ENCODE peak calls at places on chromosomes 3 and 15, in five cellular contexts. Q is uterus, R is cardiac muscle cell, A is heart left ventricle, E is Peyer's patch. O is an unnamed sample.
A peak's percentile ranks its signal among the peaks of the same experiment; 100 is the strongest.

GRCh38 chr15:36769110-36769509 is 189.7 kb downstream of the CDIN1 start:
- DNase-seq in Q (no peak), R (peak; percentile 40), A (no peak), E (no peak), O (no peak)

GRCh38 chr15:34185666-34186065 is 24.2 kb downstream of the KATNBL1 start:
- DNase-seq in Q (no peak), R (peak; percentile 40), A (no peak), E (no peak), O (no peak)

GRCh38 chr3:23242106-23242505 is 39.0 kb downstream of the UBE2E2 start:
- DNase-seq in Q (no peak), R (no peak), A (no peak), E (no peak), O (no peak)

GRCh38 chr15:51089699-51090098 is 5.0 kb downstream of the TNFAIP8L3 start:
- DNase-seq in Q (no peak), R (peak; percentile 38), A (no peak), E (no peak), O (no peak)

GRCh38 chr3:126111126-126111551 is 27.2 kb upstream of the SLC41A3 start:
- DNase-seq in Q (peak; percentile 4), R (no peak), A (no peak), E (no peak), O (no peak)

GRCh38 chr3:98732239-98733054 is 30.7 kb upstream of the ST3GAL6 start:
- DNase-seq in Q (peak; percentile 37), R (peak; percentile 49), A (peak; percentile 69), E (no peak), O (no peak)

GRCh38 chr3:113150253-113150652 is 61.1 kb upstream of the BOC start:
- DNase-seq in Q (no peak), R (no peak), A (no peak), E (no peak), O (no peak)

GRCh38 chr15:70099167-70099965 is 1.6 kb upstream of the TLE3 start:
- DNase-seq in Q (peak; percentile 100), R (peak; percentile 100), A (peak; percentile 100), E (peak; percentile 100), O (peak; percentile 98)

GRCh38 chr3:39292961-39293360 is 13.1 kb upstream of the CX3CR1 start:
- DNase-seq in Q (no peak), R (no peak), A (no peak), E (no peak), O (no peak)

GRCh38 chr3:151673974-151674373 is 59.8 kb upstream of the AADACL2 start:
- DNase-seq in Q (no peak), R (peak; percentile 14), A (no peak), E (no peak), O (no peak)

GRCh38 chr3:197593046-197593380 is 37.2 kb upstream of the BDH1 start:
- DNase-seq in Q (no peak), R (no peak), A (no peak), E (no peak), O (no peak)

DNA sequence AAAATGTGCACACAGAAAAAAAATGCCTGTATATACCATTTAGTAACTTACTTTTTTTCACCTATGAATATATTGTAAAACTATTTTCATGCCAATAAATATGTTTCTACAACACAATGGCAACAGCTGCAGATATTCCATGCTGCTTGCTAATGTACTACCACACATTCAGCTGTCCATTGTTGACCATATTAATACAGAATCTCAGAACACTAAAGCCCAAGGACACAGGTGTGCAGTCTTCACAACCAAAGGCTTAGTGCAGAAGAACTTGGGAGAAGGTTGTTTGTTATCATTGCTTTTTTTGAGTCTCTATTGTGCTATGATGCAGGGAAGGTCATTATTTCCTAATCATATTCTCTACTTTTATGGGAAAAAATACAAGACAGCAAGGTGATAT is 79.6 kb downstream of the DIPK2A start:
- DNase-seq in Q (no peak), R (no peak), A (no peak), E (no peak), O (no peak)
- H3K27me3 ChIP-seq in Q (no peaks in the 10 kb centered on the region), R (no peaks in the 10 kb centered on the region), A (no peaks in the 10 kb centered on the region), E (no peaks in the 10 kb centered on the region), O (no peaks in the 10 kb centered on the region)

GRCh38 chr3:31873254-31873653 is 107.8 kb downstream of the OSBPL10 start:
- DNase-seq in Q (no peak), R (no peak), A (no peak), E (no peak), O (no peak)

GRCh38 chr3:31878231-31878838 is 102.7 kb downstream of the OSBPL10 start:
- DNase-seq in Q (no peak), R (peak; percentile 81), A (no peak), E (no peak), O (no peak)

GRCh38 chr3:31877559-31877958 is 103.5 kb downstream of the OSBPL10 start:
- DNase-seq in Q (no peak), R (no peak), A (no peak), E (no peak), O (no peak)

GRCh38 chr3:31871939-31872507 is 109.0 kb downstream of the OSBPL10 start:
- DNase-seq in Q (no peak), R (no peak), A (no peak), E (no peak), O (no peak)

DNA sequence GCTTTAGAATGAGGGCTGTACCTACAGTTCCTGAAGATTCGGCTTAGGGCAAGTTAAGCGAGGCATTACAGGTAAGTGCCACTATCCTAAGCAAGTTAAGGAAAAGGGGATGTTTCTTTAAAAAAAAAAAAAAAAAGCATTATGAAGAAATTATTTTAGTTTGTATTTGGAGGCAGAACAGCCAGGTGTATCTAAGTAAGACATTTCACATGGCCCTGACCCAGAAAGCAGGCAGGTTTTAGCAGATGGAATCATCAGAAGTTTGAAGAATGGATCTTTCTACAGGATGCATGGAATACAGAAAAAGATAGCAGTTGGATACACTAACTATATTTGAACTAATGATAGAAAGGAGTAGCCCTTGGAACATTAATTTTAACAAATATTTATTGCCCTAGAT is 105.6 kb downstream of the OSBPL10 start:
- DNase-seq in Q (no peak), R (no peak), A (no peak), E (no peak), O (no peak)
- H3K4me3 ChIP-seq in Q (no peak overlapping the region), R (no peak overlapping the region), A (no peak overlapping the region), E (no peak overlapping the region), O (no peak overlapping the region)

DNA sequence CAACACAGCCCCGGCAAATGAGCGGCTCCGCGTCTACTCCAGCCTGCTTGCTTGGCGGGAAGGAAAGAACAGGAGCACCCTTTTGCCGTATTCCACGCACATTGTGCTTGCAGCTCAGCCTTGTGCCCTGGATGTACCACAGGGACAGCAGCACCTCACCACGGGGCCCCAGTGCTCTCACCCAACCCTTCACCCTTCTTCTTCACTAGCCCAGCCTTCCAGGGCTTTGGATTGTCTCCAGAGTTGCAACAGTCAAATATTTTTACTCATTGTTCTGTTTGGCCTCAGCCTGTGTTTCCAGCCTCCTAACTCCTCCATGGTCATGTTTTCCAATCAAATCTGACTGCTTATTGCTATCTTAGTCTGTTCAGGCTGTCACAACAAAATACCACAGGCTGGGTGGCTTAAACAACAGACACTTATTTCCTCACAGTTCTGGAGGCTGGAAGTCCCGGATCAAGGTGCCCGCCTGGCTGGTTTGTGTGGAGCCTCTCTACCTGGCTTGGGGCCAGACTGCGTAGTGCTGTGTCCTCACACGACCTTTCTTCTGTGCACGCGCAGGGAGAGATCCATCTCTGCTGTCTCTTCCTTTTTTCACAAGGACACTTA is 79.2 kb upstream of the ABHD17C start:
- DNase-seq in Q (peak; percentile 34), R (peak; percentile 98), A (peak; percentile 74), E (peak; percentile 31), O (no peak)
- TF ChIP-seq CTCF in Q (no peak), R (no peak), A (no peak), E (no peak), O (no peak)

DNA sequence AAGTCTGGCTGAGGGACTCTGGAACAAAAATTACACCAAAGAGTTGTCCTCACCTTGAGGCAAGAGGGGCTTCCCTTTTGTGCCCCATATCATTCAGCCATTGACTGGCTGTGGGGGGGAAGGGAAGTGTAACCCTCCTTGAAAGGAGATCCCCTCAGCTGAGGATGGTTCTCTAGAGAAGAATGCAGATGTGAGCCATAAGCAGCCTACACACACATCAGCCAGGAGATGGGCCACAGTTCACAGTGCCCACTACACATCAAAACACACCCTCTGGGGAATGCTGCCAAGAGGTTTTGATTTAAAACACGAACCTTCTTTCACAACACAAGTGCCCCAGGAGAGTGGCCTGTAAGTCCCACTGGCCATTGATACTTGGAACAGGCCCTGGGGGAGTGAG is 231.2 kb upstream of the CTDSPL start:
- DNase-seq in Q (no peak), R (no peak), A (no peak), E (no peak), O (no peak)
- H3K27me3 ChIP-seq in Q (no peaks in the 10 kb centered on the region), R (no peaks in the 10 kb centered on the region), A (no peaks in the 10 kb centered on the region), E (no peaks in the 10 kb centered on the region), O (no peaks in the 10 kb centered on the region)

GRCh38 chr3:36763850-36764703 is at the start of gene DCLK3:
- DNase-seq in Q (no peak), R (peak; percentile 7), A (peak; percentile 31), E (no peak), O (no peak)
- H3K4me3 ChIP-seq in Q (no peak within 1 kb of the TSS), R (peak within 1 kb of the TSS; percentile 42), A (peak within 1 kb of the TSS; percentile 54), E (peak within 1 kb of the TSS; percentile 47), O (peak within 1 kb of the TSS; percentile 55)

GRCh38 chr3:193375614-193376013 is 2.9 kb downstream of the ATP13A5 start:
- DNase-seq in Q (no peak), R (no peak), A (no peak), E (no peak), O (no peak)

GRCh38 chr3:193378706-193379105 is at the start of gene ATP13A5:
- DNase-seq in Q (no peak), R (no peak), A (no peak), E (no peak), O (no peak)

GRCh38 chr3:193377591-193377990 is 962 bp downstream of the ATP13A5 start:
- DNase-seq in Q (no peak), R (no peak), A (no peak), E (no peak), O (no peak)

GRCh38 chr3:193367868-193368267 is 10.7 kb downstream of the ATP13A5 start:
- DNase-seq in Q (no peak), R (no peak), A (no peak), E (no peak), O (no peak)

GRCh38 chr3:193372783-193373182 is 5.8 kb downstream of the ATP13A5 start:
- DNase-seq in Q (no peak), R (no peak), A (no peak), E (no peak), O (no peak)
- TF ChIP-seq CTCF in Q (no peak), R (no peak), A (no peak), E (no peak), O (no peak)